ENCODE peak calls at places on chromosomes 6 and 20, in eight cellular contexts. G is heart left ventricle, R is PC-3, V is esophagus squamous epithelium, O is left ventricle myocardium inferior, M is OCI-LY7, B is heart right ventricle, L is IMR-90. P is an unnamed sample. For H3K36me3 and H3K4me1, the result is how much of the 10 kb centered on the place peaks cover.

GRCh38 chr20:36866681-36867485 is 9.1 kb upstream of the TLDC2 start:
- DNase-seq in R (no peak), O (no peak), B (no peak), G (peak), M (peak), L (peak), V (no peak), P (no peak)

GRCh38 chr20:19777311-19777710 is 19.3 kb downstream of the RIN2 start:
- DNase-seq in M (no peak), V (no peak), B (no peak), O (no peak), R (no peak), G (no peak), L (no peak), P (no peak)

GRCh38 chr20:48194578-48194977 is 409.3 kb upstream of the SULF2 start:
- DNase-seq in V (no peak), G (no peak), B (no peak), R (no peak), O (no peak), L (no peak), M (no peak), P (no peak)

GRCh38 chr6:90537723-90538407 is 49.0 kb downstream of the MAP3K7 start:
- DNase-seq in M (peak), V (no peak), O (no peak), R (no peak), L (no peak), G (no peak), B (no peak), P (no peak)

GRCh38 chr6:166928644-166929515 is 27.5 kb downstream of the RNASET2 start:
- DNase-seq in O (no peak), B (no peak), V (no peak), M (no peak), G (no peak), R (no peak), L (no peak), P (no peak)

GRCh38 chr6:15616266-15616665 is 46.6 kb downstream of the DTNBP1 start:
- DNase-seq in G (no peak), B (no peak), R (no peak), V (no peak), L (no peak), M (no peak), O (no peak), P (no peak)

GRCh38 chr20:15597306-15597705 is 975.9 kb downstream of the KIF16B start:
- DNase-seq in M (no peak), R (no peak), V (no peak), B (no peak), G (no peak), O (no peak), L (no peak), P (no peak)

GRCh38 chr6:167428664-167429063 is 103.8 kb downstream of the TTLL2 start:
- DNase-seq in M (no peak), R (no peak), L (no peak), B (no peak), O (no peak), V (no peak), G (no peak), P (no peak)

GRCh38 chr6:1524040-1524480 is 85.7 kb upstream of the FOXC1 start:
- DNase-seq in R (no peak), O (peak), M (no peak), L (peak), G (peak), V (no peak), B (peak), P (peak)

GRCh38 chr6:162833776-162834175 is 106.0 kb downstream of the PACRG start:
- DNase-seq in B (no peak), G (no peak), O (no peak), L (no peak), V (no peak), R (no peak), M (no peak), P (no peak)

GRCh38 chr6:80832337-80832736 is 725.9 kb downstream of the BCKDHB start:
- DNase-seq in O (no peak), M (no peak), L (no peak), G (no peak), V (no peak), B (no peak), R (no peak), P (no peak)

GRCh38 chr6:16001158-16001557 is 127.7 kb upstream of the MYLIP start:
- DNase-seq in V (no peak), L (no peak), R (no peak), B (no peak), O (no peak), G (no peak), M (no peak), P (no peak)

GRCh38 chr6:157497579-157497978 is 116.6 kb downstream of the ZDHHC14 start:
- DNase-seq in L (no peak), M (no peak), R (no peak), O (no peak), V (no peak), B (no peak), G (no peak), P (no peak)

GRCh38 chr6:36735110-36735971 is 37.7 kb downstream of the RAB44 start:
- DNase-seq in V (no peak), L (peak), G (peak), M (no peak), B (peak), O (peak), R (peak), P (peak)

GRCh38 chr6:159904497-159904911 is 13.7 kb downstream of the MAS1 start:
- DNase-seq in L (no peak), O (no peak), M (no peak), G (no peak), V (no peak), R (no peak), B (no peak), P (no peak)

GRCh38 chr6:51049983-51050877 is 231.6 kb downstream of the TFAP2B start:
- DNase-seq in M (no peak), R (peak), G (no peak), B (no peak), V (no peak), L (no peak), O (no peak), P (no peak)

GRCh38 chr20:64053841-64054661 is 4.6 kb upstream of the SOX18 start:
- DNase-seq in V (no peak), L (no peak), G (peak), B (peak), R (peak), O (peak), M (peak), P (no peak)

GRCh38 chr6:167441653-167442644 is 117.1 kb downstream of the TTLL2 start:
- DNase-seq in V (no peak), G (no peak), R (no peak), L (no peak), B (peak), O (no peak), M (no peak), P (peak)

GRCh38 chr6:68497927-68498326 is 137.2 kb upstream of the ADGRB3 start:
- DNase-seq in V (no peak), O (no peak), G (no peak), B (no peak), L (no peak), M (no peak), R (peak), P (no peak)

GRCh38 chr6:150624199-150624598 is 24.5 kb downstream of the PLEKHG1 start:
- DNase-seq in B (no peak), L (no peak), R (no peak), O (no peak), G (no peak), M (peak), V (no peak), P (no peak)

GRCh38 chr20:36045373-36045714 is 77.0 kb downstream of the CNBD2 start:
- DNase-seq in V (no peak), R (no peak), M (no peak), O (no peak), L (no peak), B (no peak), G (no peak), P (no peak)

GRCh38 chr20:24969203-24970029 is 20.3 kb downstream of the CST7 start:
- DNase-seq in G (no peak), B (no peak), O (no peak), V (no peak), R (no peak), L (no peak), M (no peak), P (no peak)

GRCh38 chr6:167091149-167092107 is 31.5 kb upstream of the CCR6 start:
- DNase-seq in R (no peak), O (no peak), G (peak), V (no peak), L (no peak), B (no peak), M (peak), P (no peak)

GRCh38 chr6:36375644-36376155 is 11.8 kb downstream of the ETV7 start:
- DNase-seq in R (no peak), O (no peak), V (no peak), M (no peak), G (no peak), L (no peak), B (no peak), P (no peak)

GRCh38 chr6:12116978-12117377 is 104.9 kb downstream of the HIVEP1 start:
- DNase-seq in V (no peak), G (no peak), M (no peak), B (no peak), R (no peak), L (no peak), O (no peak), P (no peak)

GRCh38 chr20:12414446-12415274 is 497.0 kb downstream of the BTBD3 start:
- DNase-seq in V (no peak), M (no peak), L (no peak), B (no peak), G (no peak), O (no peak), R (peak), P (no peak)

GRCh38 chr6:23419046-23419445 is 707.0 kb upstream of the NRSN1 start:
- DNase-seq in L (no peak), B (no peak), G (no peak), O (no peak), M (no peak), R (no peak), V (no peak), P (no peak)

GRCh38 chr6:143150291-143150690 is 89.6 kb downstream of the AIG1 start:
- DNase-seq in V (no peak), L (no peak), O (no peak), M (no peak), B (no peak), R (no peak), G (no peak), P (no peak)

GRCh38 chr6:108771421-108771820 is 76.8 kb upstream of the ARMC2 start:
- DNase-seq in B (no peak), V (no peak), L (no peak), M (no peak), R (no peak), G (peak), O (no peak), P (no peak)

GRCh38 chr6:157294654-157295053 is 28.7 kb downstream of the TMEM242 start:
- DNase-seq in V (no peak), R (no peak), G (no peak), M (no peak), B (no peak), O (no peak), L (no peak), P (no peak)

GRCh38 chr6:75830959-75831885 is 82.2 kb downstream of the MYO6 start:
- DNase-seq in B (no peak), R (no peak), G (no peak), V (no peak), M (no peak), O (no peak), L (peak), P (no peak)

DNA sequence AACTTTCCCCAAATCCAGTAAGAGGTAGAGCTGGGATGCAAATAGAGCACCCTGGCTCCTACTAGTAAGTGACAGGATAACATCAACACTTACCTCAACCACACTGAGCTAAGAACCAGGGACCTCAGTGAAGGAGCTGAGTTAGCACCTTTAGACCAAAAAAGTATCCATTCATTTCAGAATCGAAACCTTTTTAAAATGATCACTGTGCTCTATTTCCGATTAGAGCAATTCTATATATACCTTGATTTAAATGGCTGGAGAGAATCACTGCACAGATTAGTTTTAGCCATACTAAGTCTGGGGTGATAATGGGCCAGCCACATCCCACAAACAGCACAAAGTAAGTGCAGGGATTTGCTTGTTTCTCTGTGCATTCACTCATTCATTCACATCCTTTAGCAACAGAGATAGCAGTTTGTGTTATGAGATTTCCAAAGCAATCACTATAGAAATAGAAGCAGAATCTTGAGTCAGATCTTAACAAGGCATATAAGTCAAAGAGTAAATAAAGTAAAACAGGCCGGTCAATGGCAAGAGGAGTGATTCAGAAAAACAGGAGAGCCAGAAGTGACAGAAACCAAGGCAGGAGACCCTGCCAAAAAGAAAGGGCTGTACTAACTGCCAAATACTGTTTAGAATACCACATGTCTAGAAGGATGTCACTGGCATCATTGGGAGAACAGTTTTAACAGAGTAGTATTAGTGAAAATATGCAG is 136.3 kb downstream of the KIF13A start:
- DNase-seq in V (no peak), O (no peak), R (peak), G (no peak), L (peak), M (no peak), B (no peak), P (no peak)
- H3K27ac ChIP-seq in V (no peak), O (no peak), R (peak), G (no peak), L (peak), M (no peak), B (no peak), P (no peak)

GRCh38 chr20:17953935-17954334 is 14.7 kb downstream of the SNX5 start:
- DNase-seq in L (no peak), V (no peak), G (no peak), M (no peak), O (no peak), R (no peak), B (no peak), P (no peak)
- H3K36me3 ChIP-seq in L (half or more), V (half or more), G (half or more), M (half or more), O (half or more), R (half or more), B (half or more), P (under half)

GRCh38 chr6:30573113-30573512 is 1.9 kb downstream of the ABCF1 start:
- DNase-seq in G (no peak), V (no peak), O (no peak), M (no peak), L (no peak), B (no peak), R (no peak), P (no peak)

GRCh38 chr6:30570263-30570662 is 979 bp upstream of the ABCF1 start:
- DNase-seq in V (no peak), L (no peak), O (no peak), R (no peak), M (no peak), G (no peak), B (no peak), P (no peak)

GRCh38 chr6:30572078-30572605 is 900 bp downstream of the ABCF1 start:
- DNase-seq in V (no peak), M (no peak), R (peak), B (no peak), G (no peak), O (no peak), L (no peak), P (no peak)

GRCh38 chr6:30570760-30571084 is 520 bp upstream of the ABCF1 start:
- DNase-seq in R (no peak), G (no peak), V (no peak), L (no peak), O (no peak), B (no peak), M (no peak), P (no peak)

DNA sequence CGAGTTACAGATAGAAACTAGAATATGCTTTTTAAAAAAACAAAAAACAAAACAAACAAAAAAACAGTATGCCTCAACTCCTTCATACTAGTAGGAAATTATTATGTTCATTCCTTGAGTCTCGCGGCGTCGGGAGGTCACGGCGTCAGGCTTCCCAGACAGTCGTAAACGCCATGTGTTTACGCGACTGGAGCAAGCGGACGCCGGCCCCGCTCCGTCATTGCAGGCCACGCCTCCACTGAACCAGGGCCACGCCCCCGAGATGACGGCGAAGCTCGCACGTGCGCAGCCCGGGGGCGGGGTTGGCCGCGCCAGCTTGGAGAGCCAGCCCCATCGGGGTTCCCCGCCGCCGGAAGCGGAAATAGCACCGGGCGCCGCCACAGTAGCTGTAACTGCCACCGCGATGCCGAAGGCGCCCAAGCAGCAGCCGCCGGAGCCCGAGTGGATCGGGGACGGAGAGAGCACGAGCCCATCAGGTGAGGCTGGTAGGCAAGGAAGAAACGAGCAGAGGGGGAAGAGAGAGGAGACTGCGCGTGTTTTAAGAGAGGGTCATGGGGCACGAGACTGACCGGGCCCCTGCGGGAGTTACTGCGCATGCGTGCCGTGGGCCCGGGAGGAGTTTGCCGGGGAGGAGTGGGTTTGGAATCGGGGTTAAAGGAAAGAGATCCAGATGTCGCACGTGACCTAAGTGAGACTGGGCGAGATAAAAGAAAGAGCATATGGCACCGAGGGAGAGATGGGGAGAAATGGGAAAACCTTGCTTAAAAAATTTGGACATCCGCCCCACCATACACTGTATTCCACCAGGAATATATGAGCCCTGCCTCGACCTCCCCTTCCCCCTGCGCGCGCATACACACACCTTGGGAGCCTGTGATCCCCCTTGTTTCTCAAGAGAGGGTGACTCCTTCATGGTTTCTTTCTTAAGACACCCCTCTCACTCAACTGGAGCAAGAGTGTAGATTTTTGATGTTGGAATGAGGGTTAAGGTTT is at the start of gene ABCF1:
- DNase-seq in L (peak), M (peak), V (peak), B (peak), O (peak), R (peak), G (peak), P (peak)
- H3K4me1 ChIP-seq in L (under half), M (under half), V (under half), B (under half), O (half or more), R (under half), G (under half), P (under half)

GRCh38 chr6:25016311-25016710 is 80.6 kb upstream of the RIPOR2 start:
- DNase-seq in O (no peak), B (no peak), G (no peak), R (no peak), M (no peak), V (no peak), L (no peak), P (no peak)
- H3K27ac ChIP-seq in O (no peak), B (no peak), G (no peak), R (no peak), M (peak), V (peak), L (no peak), P (no peak)

DNA sequence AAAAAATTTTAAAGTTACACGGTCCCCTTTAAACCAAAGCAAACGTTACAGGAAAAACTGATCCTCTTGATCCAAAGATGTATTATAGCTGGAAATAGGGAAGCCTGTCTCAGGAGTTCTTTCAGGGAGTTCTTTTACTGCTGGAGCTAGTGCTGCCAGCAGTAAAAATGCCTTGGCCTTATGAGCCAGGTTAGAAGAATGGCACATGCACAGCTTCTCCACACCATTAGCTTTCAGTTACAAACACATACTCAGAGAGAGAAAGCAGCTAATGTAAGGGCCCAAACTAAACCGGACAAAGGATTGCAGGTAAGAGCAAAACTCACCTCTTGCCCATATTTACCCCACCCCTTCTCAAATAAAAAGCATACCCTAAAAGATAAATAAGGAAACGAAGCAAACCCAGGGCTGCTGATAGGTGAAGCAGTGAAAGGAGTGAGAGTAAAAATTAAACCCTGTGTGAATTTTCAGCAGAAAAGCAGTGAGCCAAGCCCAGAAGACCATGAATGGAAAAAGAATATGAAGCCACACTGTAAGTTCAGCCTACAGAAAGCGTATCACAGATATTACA is 19.0 kb downstream of the TBC1D20 start:
- DNase-seq in L (no peak), G (no peak), R (no peak), V (no peak), M (no peak), O (no peak), B (no peak), P (no peak)
- H3K36me3 ChIP-seq in L (half or more), G (half or more), R (half or more), V (half or more), M (half or more), O (half or more), B (half or more), P (under half)